ENCODE peak calls at places on chromosomes 3 and 15, in eight cellular contexts. Y, T, U, P, K, I, H and C are unnamed samples.

GRCh38 chr3:188220097-188220788 is 66.3 kb downstream of the LPP start:
- DNase-seq in P (no peak), T (no peak), H (no peak), K (no peak), Y (no peak), I (no peak), U (no peak), C (no peak)

GRCh38 chr3:55649554-55649953 is 162.4 kb upstream of the WNT5A start:
- DNase-seq in P (no peak), Y (no peak), K (no peak), I (no peak), U (no peak), H (no peak), T (no peak), C (no peak)

GRCh38 chr15:85013785-85014184 is 32.1 kb downstream of the PDE8A start:
- DNase-seq in U (no peak), Y (no peak), I (no peak), H (no peak), P (no peak), T (no peak), K (no peak), C (no peak)

GRCh38 chr3:32457971-32458471 is 44.6 kb downstream of the CMTM6 start:
- DNase-seq in I (peak), K (no peak), U (peak), Y (no peak), P (no peak), T (no peak), H (no peak), C (peak)

GRCh38 chr3:188394588-188394987 is 240.6 kb downstream of the LPP start:
- DNase-seq in U (no peak), K (no peak), T (no peak), H (no peak), P (no peak), Y (no peak), I (no peak), C (no peak)

GRCh38 chr3:39166932-39167532 is 13.6 kb upstream of the CSRNP1 start:
- DNase-seq in K (no peak), Y (no peak), H (no peak), I (peak), U (no peak), P (peak), T (no peak), C (no peak)

GRCh38 chr3:127889976-127890650 is 24.9 kb upstream of the KBTBD12 start:
- DNase-seq in I (no peak), K (no peak), Y (no peak), U (no peak), H (no peak), P (no peak), T (no peak), C (no peak)

GRCh38 chr3:115804722-115805121 is 181.4 kb downstream of the GAP43 start:
- DNase-seq in P (peak), I (peak), T (no peak), K (no peak), H (no peak), U (no peak), Y (peak), C (no peak)

GRCh38 chr15:51004103-51004536 is 90.6 kb downstream of the TNFAIP8L3 start:
- DNase-seq in I (no peak), H (no peak), P (peak), K (no peak), U (no peak), Y (peak), T (peak), C (no peak)

GRCh38 chr3:178369006-178369405 is 167.2 kb upstream of the KCNMB2 start:
- DNase-seq in K (no peak), I (no peak), P (no peak), T (no peak), Y (no peak), H (no peak), U (no peak), C (no peak)

GRCh38 chr3:27533718-27534578 is 49.8 kb upstream of the SLC4A7 start:
- DNase-seq in Y (peak), P (peak), U (peak), I (peak), H (no peak), T (peak), K (no peak), C (peak)

GRCh38 chr3:69761896-69762789 is 22.9 kb downstream of the MITF start:
- DNase-seq in Y (peak), T (no peak), I (no peak), H (no peak), P (peak), U (no peak), K (no peak), C (no peak)

GRCh38 chr3:122589297-122589696 is 11.8 kb downstream of the PARP15 start:
- DNase-seq in Y (no peak), K (no peak), H (no peak), U (no peak), I (no peak), T (no peak), P (no peak), C (no peak)

GRCh38 chr15:92068121-92068520 is 214.6 kb downstream of the SLCO3A1 start:
- DNase-seq in T (no peak), I (no peak), K (no peak), P (no peak), H (no peak), U (no peak), Y (no peak), C (no peak)

GRCh38 chr3:29408676-29409075 is 127.8 kb downstream of the RBMS3 start:
- DNase-seq in K (no peak), T (no peak), U (no peak), Y (no peak), H (no peak), I (no peak), P (no peak), C (no peak)

GRCh38 chr3:37139567-37140052 is 34.8 kb downstream of the LRRFIP2 start:
- DNase-seq in K (no peak), U (no peak), T (no peak), Y (no peak), P (no peak), I (no peak), H (no peak), C (no peak)

GRCh38 chr3:157574580-157574979 is 71.4 kb upstream of the VEPH1 start:
- DNase-seq in U (no peak), T (no peak), P (no peak), K (no peak), I (no peak), H (no peak), Y (no peak), C (no peak)

GRCh38 chr15:66649235-66649984 is 52.6 kb upstream of the SMAD6 start:
- DNase-seq in I (no peak), U (no peak), P (no peak), H (no peak), T (no peak), K (no peak), Y (no peak), C (no peak)

GRCh38 chr3:195508185-195508584 is 34.9 kb downstream of the PPP1R2 start:
- DNase-seq in K (no peak), U (no peak), P (no peak), H (no peak), T (no peak), Y (no peak), I (peak), C (no peak)

GRCh38 chr15:77966540-77967290 is 110.8 kb downstream of the TBC1D2B start:
- DNase-seq in Y (peak), K (no peak), H (no peak), I (peak), P (no peak), U (peak), T (peak), C (peak)

GRCh38 chr15:51077565-51078153 is 17.0 kb downstream of the TNFAIP8L3 start:
- DNase-seq in H (peak), P (peak), T (no peak), U (peak), I (peak), K (no peak), Y (no peak), C (peak)

GRCh38 chr3:152245498-152246175 is 23.1 kb upstream of the MBNL1 start:
- DNase-seq in Y (no peak), K (no peak), H (no peak), T (no peak), P (no peak), U (no peak), I (no peak), C (peak)

GRCh38 chr15:90479656-90480055 is 50.1 kb upstream of the CRTC3 start:
- DNase-seq in H (no peak), U (no peak), P (no peak), T (peak), K (no peak), I (no peak), Y (peak), C (no peak)

GRCh38 chr3:120752230-120752629 is 9.7 kb downstream of the GTF2E1 start:
- DNase-seq in P (no peak), K (no peak), H (no peak), I (no peak), U (no peak), T (no peak), Y (no peak), C (no peak)

GRCh38 chr3:188349276-188349962 is 195.5 kb downstream of the LPP start:
- DNase-seq in I (no peak), K (no peak), T (peak), P (no peak), H (no peak), Y (no peak), U (no peak), C (no peak)